ENCODE peak calls at places on chromosome 21, in five cellular contexts. W, B, N, F and U are unnamed samples.

GRCh38 chr21:45179568-45180288 is 105.3 kb downstream of the ADARB1 start:
- DNase-seq in B (no peak), F (no peak), W (no peak), N (no peak), U (no peak)

GRCh38 chr21:21148009-21148408 is 149.8 kb downstream of the NCAM2 start:
- DNase-seq in N (no peak), W (no peak), B (no peak), F (no peak), U (no peak)

GRCh38 chr21:42971897-42972275 is 2.5 kb upstream of the PKNOX1 start:
- DNase-seq in W (no peak), N (no peak), B (no peak), F (no peak), U (no peak)

GRCh38 chr21:42466700-42467612 is 29.1 kb downstream of the RSPH1 start:
- DNase-seq in N (no peak), B (no peak), W (no peak), F (no peak), U (no peak)

GRCh38 chr21:17523007-17523451 is 10.2 kb downstream of the CXADR start:
- DNase-seq in N (no peak), F (no peak), B (no peak), W (no peak), U (no peak)

GRCh38 chr21:16865612-16866011 is 647.2 kb upstream of the CXADR start:
- DNase-seq in N (no peak), F (no peak), B (peak; percentile 10), W (no peak), U (no peak)

GRCh38 chr21:44846485-44847260 is 26.8 kb downstream of the PTTG1IP start:
- DNase-seq in N (peak; percentile 79), F (no peak), B (peak; percentile 72), W (no peak), U (no peak)

GRCh38 chr21:38869946-38870345 is 64.2 kb downstream of the ETS2 start:
- DNase-seq in N (no peak), W (no peak), B (peak; percentile 36), F (no peak), U (no peak)

GRCh38 chr21:35436899-35437298 is 387.8 kb upstream of the RUNX1 start:
- DNase-seq in F (no peak), W (no peak), B (no peak), N (no peak), U (no peak)

GRCh38 chr21:33821580-33822322 is 93.9 kb downstream of the ATP5PO start:
- DNase-seq in N (no peak), F (no peak), B (no peak), W (no peak), U (no peak)

GRCh38 chr21:43984905-43985689 is 27.0 kb upstream of the TRAPPC10 start:
- DNase-seq in B (peak; percentile 10), W (no peak), N (no peak), F (no peak), U (no peak)

GRCh38 chr21:38208118-38208517 is 48.7 kb upstream of the KCNJ15 start:
- DNase-seq in N (no peak), F (no peak), W (no peak), B (no peak), U (no peak)

GRCh38 chr21:42670884-42671283 is 17.5 kb downstream of the PDE9A start:
- DNase-seq in N (no peak), F (no peak), W (no peak), B (no peak), U (no peak)

GRCh38 chr21:45210461-45210983 is 77.2 kb downstream of the POFUT2 start:
- DNase-seq in B (no peak), W (no peak), F (no peak), N (no peak), U (no peak)

GRCh38 chr21:8989883-8990325 is 1531.5 kb upstream of the TPTE start:
- DNase-seq in F (no peak), N (no peak), B (no peak), W (no peak), U (no peak)

GRCh38 chr21:15343066-15343465 is 278.3 kb upstream of the NRIP1 start:
- DNase-seq in F (no peak), N (no peak), W (no peak), B (peak; percentile 56), U (no peak)

GRCh38 chr21:20882462-20883415 is 115.5 kb upstream of the NCAM2 start:
- DNase-seq in F (no peak), N (no peak), W (no peak), B (peak; percentile 51), U (no peak)

GRCh38 chr21:45299026-45299863 is 11.6 kb upstream of the POFUT2 start:
- DNase-seq in F (no peak), B (no peak), W (peak; percentile 17), N (peak; percentile 44), U (peak; percentile 64)

GRCh38 chr21:44589586-44590305 is 2.6 kb downstream of the KRTAP10-6 start:
- DNase-seq in W (no peak), N (no peak), F (no peak), B (no peak), U (no peak)

GRCh38 chr21:31711745-31712144 is 20.2 kb downstream of the SCAF4 start:
- DNase-seq in N (no peak), B (no peak), F (no peak), W (no peak), U (no peak)

GRCh38 chr21:43953028-43953427 is 59.1 kb upstream of the TRAPPC10 start:
- DNase-seq in N (no peak), B (no peak), W (no peak), F (no peak), U (peak; percentile 30)

GRCh38 chr21:42527489-42528158 is 14.0 kb downstream of the SLC37A1 start:
- DNase-seq in F (no peak), W (no peak), B (no peak), N (no peak), U (no peak)

GRCh38 chr21:43985690-43986251 is 26.3 kb upstream of the TRAPPC10 start:
- DNase-seq in F (no peak), N (no peak), B (no peak), W (no peak), U (no peak)

GRCh38 chr21:45559216-45560105 is 17.2 kb upstream of the SLC19A1 start:
- DNase-seq in W (peak; percentile 9), B (no peak), N (peak; percentile 27), F (no peak), U (no peak)

GRCh38 chr21:46082638-46083270 is 15.2 kb upstream of the COL6A2 start:
- DNase-seq in W (no peak), F (no peak), N (no peak), B (no peak), U (no peak)

GRCh38 chr21:43701936-43702784 is 16.8 kb upstream of the PDXK start:
- DNase-seq in W (no peak), N (peak; percentile 41), B (no peak), F (no peak), U (no peak)

GRCh38 chr21:33844104-33844889 is 71.3 kb downstream of the ATP5PO start:
- DNase-seq in W (peak; percentile 66), N (no peak), F (no peak), B (no peak), U (peak; percentile 22)

GRCh38 chr21:36478207-36478701 is 1.7 kb downstream of the CLDN14 start:
- DNase-seq in F (no peak), B (peak; percentile 81), N (no peak), W (no peak), U (no peak)

GRCh38 chr21:36481639-36482038 is 1.7 kb upstream of the CLDN14 start:
- DNase-seq in W (no peak), F (no peak), B (no peak), N (no peak), U (no peak)

GRCh38 chr21:36480618-36481017 is 696 bp upstream of the CLDN14 start:
- DNase-seq in F (no peak), N (no peak), W (no peak), B (no peak), U (no peak)

GRCh38 chr21:36478941-36479340 is 981 bp downstream of the CLDN14 start:
- DNase-seq in W (no peak), F (no peak), B (no peak), N (no peak), U (no peak)

DNA sequence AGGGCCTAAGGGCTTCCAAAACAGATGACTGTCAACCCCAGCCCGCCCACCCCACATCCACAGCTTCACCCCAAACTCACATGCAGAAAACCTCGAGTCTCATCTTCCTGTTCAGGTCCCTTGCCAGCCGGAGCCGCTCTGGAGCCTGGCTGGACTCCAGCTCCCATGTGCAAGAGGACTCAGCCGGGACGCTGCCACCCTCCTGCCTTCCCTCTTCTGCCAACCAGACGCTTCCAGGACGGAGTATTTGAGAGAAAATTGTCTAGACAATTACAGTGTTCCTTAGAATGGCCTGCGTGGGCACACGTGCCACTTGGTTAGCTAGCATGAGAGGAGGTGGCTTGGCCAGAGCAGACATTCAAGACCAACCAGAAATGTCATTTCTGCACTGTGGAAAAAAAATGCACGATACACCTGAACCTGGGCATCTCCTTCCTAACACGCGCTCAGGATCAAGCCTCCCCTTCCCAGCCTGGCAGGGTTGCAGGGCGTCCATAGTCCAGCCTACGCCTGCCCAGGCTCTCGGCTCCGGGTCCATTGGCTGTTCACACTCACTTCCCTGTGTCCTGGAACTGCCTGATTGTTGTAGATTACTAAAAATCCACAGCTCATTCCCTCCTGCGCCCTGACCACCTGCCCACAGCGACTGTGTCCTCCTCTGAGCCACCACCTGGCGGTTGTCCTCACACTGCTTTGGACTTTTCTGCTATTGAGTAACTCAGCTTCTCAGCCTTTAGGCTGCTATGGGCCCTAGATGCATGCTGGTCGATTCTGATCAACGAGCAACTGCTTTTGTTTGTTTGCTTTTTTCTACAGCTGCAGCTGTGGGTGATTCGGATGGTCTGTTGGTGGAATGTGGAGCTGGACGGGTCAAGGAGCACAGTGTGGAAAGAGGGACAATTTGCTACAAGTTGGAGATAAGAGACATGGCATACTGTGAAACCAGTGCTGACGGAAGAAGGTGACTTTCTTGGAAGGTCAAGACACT is at the start of gene CLDN14:
- DNase-seq in W (no peak), N (no peak), B (no peak), F (no peak), U (no peak)
- H3K4me3 ChIP-seq in W (no peak within 1 kb of the TSS), N (no peak within 1 kb of the TSS), B (no peak within 1 kb of the TSS), F (no peak within 1 kb of the TSS), U (no peak within 1 kb of the TSS)

GRCh38 chr21:26194811-26195251 is 24.3 kb upstream of the APP start:
- DNase-seq in W (no peak), B (peak; percentile 31), N (no peak), F (no peak), U (no peak)
- H3K4me3 ChIP-seq in W (no peak overlapping the region), B (no peak overlapping the region), N (no peak overlapping the region), F (no peak overlapping the region), U (no peak overlapping the region)

GRCh38 chr21:41319273-41319672 is 2.7 kb downstream of the FAM3B start:
- DNase-seq in F (no peak), W (no peak), B (no peak), N (no peak), U (no peak)
- H3K4me3 ChIP-seq in F (no peak overlapping the region), W (no peak overlapping the region), B (no peak overlapping the region), N (no peak overlapping the region), U (no peak overlapping the region)

DNA sequence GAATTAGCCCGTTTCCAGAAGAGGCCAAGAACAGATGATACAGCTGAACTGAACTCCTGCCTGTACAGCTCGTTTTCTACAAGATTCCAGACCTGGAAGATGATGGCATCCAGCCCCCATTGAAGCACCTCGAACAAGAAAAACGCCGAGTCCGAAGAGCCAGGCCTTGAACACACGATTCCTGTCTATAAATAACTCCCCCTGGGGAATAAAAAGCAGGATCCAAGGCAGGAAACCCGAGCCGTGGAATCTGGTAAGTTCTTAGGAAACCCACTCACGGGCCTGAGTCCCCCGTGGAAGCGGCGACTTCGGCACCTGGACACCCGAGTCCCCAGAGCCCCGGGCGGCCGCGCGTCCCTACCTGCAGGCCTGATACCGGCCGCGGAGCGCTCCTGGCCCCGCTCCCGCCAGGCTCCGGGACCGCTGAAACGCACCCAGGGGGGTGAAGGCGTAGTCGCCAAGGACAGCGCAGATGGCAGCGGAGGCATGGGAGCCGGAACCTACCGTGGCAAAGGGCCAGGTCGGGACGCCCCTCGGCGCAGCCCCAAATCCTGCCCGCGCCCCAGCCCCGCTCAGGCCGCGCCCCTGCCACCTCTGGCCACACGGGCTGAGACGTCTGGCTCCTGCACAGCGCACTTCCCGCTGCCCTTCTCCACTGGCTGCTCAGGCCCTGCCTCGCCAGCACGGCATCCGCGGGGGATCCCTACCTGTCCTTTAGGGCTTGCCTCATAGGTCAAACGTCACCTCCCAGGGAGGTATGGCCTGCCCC is 14.0 kb upstream of the HLCS start:
- DNase-seq in N (peak; percentile 67), W (peak; percentile 27), B (peak; percentile 27), F (no peak), U (peak; percentile 42)
- H3K4me3 ChIP-seq in N (peak overlapping the region; percentile 59), W (peak overlapping the region; percentile 35), B (peak overlapping the region; percentile 40), F (no peak overlapping the region), U (peak overlapping the region; percentile 65)